ENCODE peak calls at places on chromosomes 7 and 10, in nine cellular contexts. C, L, J, W, U, R, S, A and M are unnamed samples.

GRCh38 chr7:37448057-37448636 is 517 bp downstream of the ELMO1 start:
- DNase-seq in A (no peak), J (peak), W (no peak), U (no peak), C (no peak), S (no peak), L (no peak), R (no peak), M (no peak)

GRCh38 chr10:109974509-109975191 is 33.1 kb upstream of the ADD3 start:
- DNase-seq in U (peak), W (no peak), C (no peak), L (peak), J (no peak), A (peak), R (no peak), S (no peak), M (no peak)

GRCh38 chr10:14474656-14475055 is 143.9 kb upstream of the FRMD4A start:
- DNase-seq in S (no peak), A (peak), J (peak), R (no peak), U (no peak), W (no peak), C (no peak), L (no peak), M (no peak)

GRCh38 chr7:157444011-157444842 is 107.4 kb downstream of the DNAJB6 start:
- DNase-seq in S (peak), L (no peak), U (no peak), A (no peak), C (no peak), W (peak), R (no peak), J (no peak), M (no peak)

GRCh38 chr7:51577390-51577789 is 260.8 kb upstream of the COBL start:
- DNase-seq in J (no peak), C (no peak), U (no peak), A (no peak), W (no peak), R (no peak), S (no peak), L (no peak), M (no peak)

GRCh38 chr10:69730251-69731156 is 71.2 kb upstream of the COL13A1 start:
- DNase-seq in C (no peak), W (no peak), S (no peak), U (peak), J (no peak), A (peak), L (peak), R (no peak), M (no peak)

GRCh38 chr10:28997736-28998135 is 291.1 kb upstream of the LYZL1 start:
- DNase-seq in C (peak), S (no peak), W (no peak), U (peak), L (no peak), R (no peak), J (no peak), A (peak), M (no peak)

GRCh38 chr7:13821152-13821787 is 168.2 kb downstream of the ETV1 start:
- DNase-seq in A (peak), S (no peak), L (no peak), U (peak), J (no peak), C (no peak), R (peak), W (no peak), M (no peak)

GRCh38 chr10:22505923-22506685 is 160.8 kb downstream of the SPAG6 start:
- DNase-seq in W (no peak), R (peak), J (no peak), A (no peak), C (peak), L (no peak), U (no peak), S (peak), M (no peak)

DNA sequence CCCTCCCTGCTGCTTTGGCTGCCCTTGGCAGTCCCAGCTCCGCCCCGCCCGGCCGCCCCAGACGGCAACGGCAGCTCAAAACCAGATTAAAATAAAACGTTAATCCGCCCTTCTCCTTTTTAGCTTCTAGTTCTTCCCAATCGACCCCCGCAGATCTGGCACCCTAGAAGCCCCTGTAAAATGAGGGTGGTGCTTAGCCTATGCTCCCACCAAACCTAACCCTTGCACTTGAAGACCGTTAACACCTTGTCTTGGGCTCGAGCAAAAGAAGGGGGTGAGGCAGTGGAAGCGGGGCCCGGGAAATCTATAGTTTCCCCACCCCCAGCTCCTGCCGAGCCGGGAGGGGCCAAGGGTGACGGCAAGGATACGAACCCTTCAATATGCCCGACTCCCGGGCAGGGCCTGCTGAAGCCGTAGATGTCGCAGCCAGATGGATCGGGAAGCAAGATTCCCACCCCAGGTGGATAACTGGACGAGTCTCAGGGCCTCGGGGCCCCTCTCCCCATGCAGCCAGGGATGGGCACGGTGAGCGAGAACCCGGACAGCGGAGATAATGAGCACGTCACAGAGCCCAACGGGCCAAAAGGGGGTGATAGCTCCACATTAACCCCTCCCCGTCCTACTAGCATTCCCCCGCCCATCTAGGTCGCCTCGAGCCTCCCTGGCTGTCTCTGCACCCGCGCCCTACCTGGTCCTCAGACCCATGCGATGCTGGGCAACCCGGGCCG is 169.8 kb downstream of the NRF1 start:
- DNase-seq in A (no peak), J (peak), W (no peak), L (no peak), R (no peak), U (no peak), S (no peak), C (no peak), M (no peak)
- H3K4me3 ChIP-seq in A (no peak), J (peak), W (no peak), L (no peak), R (no peak), U (no peak), S (peak), C (peak), M (no peak)

DNA sequence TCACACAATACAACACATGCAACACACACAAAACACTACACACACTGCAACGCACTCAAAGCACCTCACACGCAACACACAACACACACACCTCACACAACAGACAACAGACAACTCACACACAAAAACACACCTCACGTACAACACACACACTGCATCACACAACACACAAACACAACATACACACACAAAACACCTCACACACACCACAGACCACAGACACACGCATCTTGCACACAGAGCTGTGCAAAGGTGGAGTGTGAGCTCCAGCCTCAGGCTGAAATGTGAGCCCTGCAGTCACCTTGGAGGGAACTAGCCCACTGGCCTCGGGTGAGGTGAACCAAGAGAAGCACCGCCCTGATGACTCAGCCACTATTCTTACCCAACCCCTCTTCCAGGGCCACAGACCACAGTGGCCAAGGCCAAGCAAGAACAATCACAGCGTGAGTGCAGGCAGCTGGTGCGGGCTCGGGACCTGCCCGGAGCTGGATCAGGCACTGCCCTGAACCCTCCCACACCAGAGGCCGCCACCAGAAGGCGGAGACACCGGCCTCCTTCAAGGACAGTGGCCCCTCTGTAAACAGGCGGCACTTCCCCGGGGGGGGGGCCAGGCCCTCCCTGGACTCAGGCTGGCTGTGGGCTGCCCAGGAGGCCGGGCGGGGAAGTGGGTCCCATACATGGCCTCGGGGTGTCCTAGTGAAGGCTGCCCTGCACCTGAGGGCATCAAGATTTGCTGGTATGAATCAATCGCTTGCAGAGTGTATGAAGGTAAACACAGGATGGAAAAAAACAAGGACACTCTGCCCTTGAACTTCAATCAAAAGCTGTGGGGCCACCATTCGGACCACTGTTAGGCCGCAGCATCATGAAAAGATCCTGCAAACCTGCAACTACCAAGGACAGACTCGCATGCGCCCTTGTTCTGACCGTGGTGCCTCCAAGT is 106.7 kb downstream of the TNS3 start:
- DNase-seq in R (peak), C (peak), S (peak), W (peak), U (peak), L (peak), J (peak), A (peak), M (peak)
- TF ChIP-seq CTCF in R (peak), C (peak), S (peak), W (no peak), U (no peak), L (peak), J (peak), A (no peak), M (no peak)

GRCh38 chr10:133372507-133372906 is 647 bp downstream of the ECHS1 start:
- DNase-seq in W (no peak), S (peak), J (no peak), U (no peak), R (no peak), L (no peak), A (no peak), C (no peak), M (no peak)
- H3K4me3 ChIP-seq in W (peak), S (peak), J (no peak), U (no peak), R (peak), L (no peak), A (peak), C (peak), M (peak)

GRCh38 chr7:92417913-92418312 is 29.4 kb upstream of the GATAD1 start:
- DNase-seq in W (no peak), U (no peak), L (no peak), J (no peak), R (no peak), S (no peak), A (no peak), C (no peak), M (no peak)
- TF ChIP-seq CTCF in W (no peak), U (no peak), L (no peak), J (no peak), R (no peak), S (no peak), A (no peak), C (no peak), M (no peak)